ENCODE peak calls at places on chromosomes 7 and 10, in five cellular contexts. I is suprapubic skin, U is transverse colon, A is stomach, W is HepG2. N is an unnamed sample.

GRCh38 chr10:86580549-86580886 is 58.9 kb upstream of the WAPL start:
- DNase-seq in I (no peak), U (no peak), A (no peak), W (no peak), N (no peak)

GRCh38 chr7:38276096-38276857 is 2.8 kb upstream of the TARP start:
- DNase-seq in I (no peak), U (no peak), A (no peak), W (no peak), N (no peak)

GRCh38 chr7:32301427-32301826 is 188.8 kb downstream of the LSM5 start:
- DNase-seq in I (no peak), U (no peak), A (no peak), W (no peak), N (no peak)

GRCh38 chr7:22564511-22565045 is 64.6 kb upstream of the STEAP1B start:
- DNase-seq in I (no peak), U (no peak), A (no peak), W (no peak), N (no peak)

GRCh38 chr7:150340875-150341262 is 560 bp downstream of the RARRES2 start:
- DNase-seq in I (no peak), U (no peak), A (no peak), W (no peak), N (no peak)

GRCh38 chr10:4022473-4022872 is 237.5 kb upstream of the KLF6 start:
- DNase-seq in I (no peak), U (no peak), A (no peak), W (no peak), N (no peak)

GRCh38 chr10:79012567-79012966 is 56.2 kb upstream of the ZMIZ1 start:
- DNase-seq in I (no peak), U (no peak), A (no peak), W (no peak), N (no peak)

GRCh38 chr7:39838326-39838725 is 111.7 kb upstream of the CDK13 start:
- DNase-seq in I (no peak), U (peak), A (no peak), W (no peak), N (no peak)

GRCh38 chr7:129612112-129613015 is 844 bp downstream of the NRF1 start:
- DNase-seq in I (peak), U (peak), A (peak), W (no peak), N (peak)

GRCh38 chr10:25393621-25394020 is 218.8 kb downstream of the GPR158 start:
- DNase-seq in I (no peak), U (no peak), A (no peak), W (no peak), N (no peak)

GRCh38 chr7:28865494-28866257 is 92.5 kb downstream of the TRIL start:
- DNase-seq in I (no peak), U (no peak), A (no peak), W (no peak), N (no peak)

GRCh38 chr10:60441515-60441914 is 51.8 kb upstream of the ANK3 start:
- DNase-seq in I (no peak), U (no peak), A (no peak), W (peak), N (no peak)

GRCh38 chr10:8043569-8044306 is 10.8 kb upstream of the GATA3 start:
- DNase-seq in I (no peak), U (no peak), A (no peak), W (no peak), N (no peak)

GRCh38 chr7:18020138-18020715 is 7.4 kb downstream of the PRPS1L1 start:
- DNase-seq in I (no peak), U (no peak), A (no peak), W (peak), N (no peak)

GRCh38 chr10:124745678-124746077 is 1.5 kb upstream of the FAM53B start:
- DNase-seq in I (no peak), U (no peak), A (no peak), W (peak), N (no peak)

GRCh38 chr7:114243019-114243507 is 171.6 kb upstream of the FOXP2 start:
- DNase-seq in I (no peak), U (no peak), A (no peak), W (no peak), N (no peak)

GRCh38 chr7:101816499-101817030 is 861 bp upstream of the CUX1 start:
- DNase-seq in I (peak), U (peak), A (peak), W (no peak), N (peak)

GRCh38 chr7:50348469-50349162 is 44.1 kb downstream of the IKZF1 start:
- DNase-seq in I (no peak), U (no peak), A (no peak), W (no peak), N (no peak)

GRCh38 chr7:50351267-50351666 is 46.8 kb downstream of the IKZF1 start:
- DNase-seq in I (no peak), U (no peak), A (no peak), W (no peak), N (no peak)

GRCh38 chr7:50349399-50349798 is 44.9 kb downstream of the IKZF1 start:
- DNase-seq in I (no peak), U (no peak), A (no peak), W (no peak), N (no peak)

GRCh38 chr7:50352282-50352681 is 47.8 kb downstream of the IKZF1 start:
- DNase-seq in I (no peak), U (no peak), A (no peak), W (no peak), N (no peak)

DNA sequence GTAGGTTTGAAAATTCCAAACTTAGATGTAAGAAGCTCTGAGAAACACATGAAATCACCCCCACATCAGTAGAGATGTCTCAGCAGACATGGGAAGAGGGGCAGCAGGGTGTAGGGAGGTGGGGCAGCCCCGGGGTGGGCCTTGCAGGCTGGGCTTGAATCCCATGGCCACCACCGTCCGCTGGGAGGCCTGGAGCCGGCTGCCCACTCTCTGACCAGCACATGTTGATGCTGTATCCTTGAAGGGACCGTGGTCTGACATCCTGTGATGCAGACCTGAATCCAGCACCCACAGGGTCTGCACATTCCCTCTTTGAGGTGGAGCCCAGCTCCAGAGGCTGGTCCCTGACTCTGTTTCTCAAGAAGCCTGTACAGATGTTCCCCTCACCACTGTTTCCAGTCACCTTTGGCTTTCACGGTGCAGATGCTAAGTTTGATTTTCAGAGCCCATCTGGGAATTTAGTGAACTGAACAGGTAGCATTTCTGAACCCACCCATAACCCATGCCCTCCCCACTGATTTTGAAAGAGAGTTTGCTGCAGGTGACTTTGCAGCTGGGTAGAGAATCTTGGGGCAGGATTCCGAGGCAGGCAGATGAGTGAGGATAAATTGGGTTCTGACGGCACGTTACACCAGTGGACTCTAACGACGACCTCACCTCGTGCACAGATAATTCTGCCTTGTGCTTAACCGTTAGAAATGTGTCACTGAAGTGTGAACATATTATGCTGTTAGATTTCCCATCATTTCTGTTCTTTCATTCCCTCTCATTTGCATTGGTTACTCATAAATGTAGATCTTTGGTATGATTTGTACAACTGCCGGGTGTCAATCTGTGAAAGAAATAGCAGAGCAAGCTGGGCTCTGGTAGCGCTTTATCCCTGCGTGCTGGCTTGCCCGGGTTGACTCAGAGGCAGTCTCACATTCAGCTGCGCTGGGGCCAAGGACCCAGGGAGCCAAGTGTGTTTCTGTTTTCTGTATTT is 45.7 kb downstream of the IKZF1 start:
- DNase-seq in I (no peak), U (no peak), A (no peak), W (no peak), N (peak)
- TF ChIP-seq POLR2A in I (no peak), U (peak), A (no peak), W (no peak), N (no peak)

GRCh38 chr7:100093498-100093897 is 4.7 kb downstream of the COPS6 start:
- DNase-seq in I (no peak), U (no peak), A (no peak), W (no peak), N (no peak)

GRCh38 chr7:100093054-100093453 is 4.3 kb downstream of the COPS6 start:
- DNase-seq in I (no peak), U (no peak), A (no peak), W (no peak), N (no peak)

GRCh38 chr7:100093925-100094486 is 5.2 kb downstream of the COPS6 start:
- DNase-seq in I (no peak), U (no peak), A (no peak), W (no peak), N (no peak)

GRCh38 chr7:100095289-100095688 is 5.9 kb downstream of the MCM7 start:
- DNase-seq in I (no peak), U (no peak), A (no peak), W (no peak), N (no peak)

GRCh38 chr7:100095704-100096103 is 5.5 kb downstream of the MCM7 start:
- DNase-seq in I (no peak), U (no peak), A (no peak), W (no peak), N (no peak)
- TF ChIP-seq POLR2AphosphoS5 in I (no peak), U (no peak), A (no peak), W (no peak), N (no peak)

GRCh38 chr10:88243202-88243744 is 339.8 kb downstream of the RNLS start:
- DNase-seq in I (no peak), U (no peak), A (no peak), W (no peak), N (no peak)

GRCh38 chr10:88236121-88236743 is 346.9 kb downstream of the RNLS start:
- DNase-seq in I (no peak), U (peak), A (peak), W (no peak), N (no peak)

GRCh38 chr10:88238515-88238914 is 344.6 kb downstream of the RNLS start:
- DNase-seq in I (no peak), U (no peak), A (no peak), W (no peak), N (no peak)

GRCh38 chr10:88241501-88241900 is 341.6 kb downstream of the RNLS start:
- DNase-seq in I (no peak), U (no peak), A (no peak), W (no peak), N (no peak)

GRCh38 chr10:88239212-88239611 is 343.9 kb downstream of the RNLS start:
- DNase-seq in I (no peak), U (no peak), A (no peak), W (no peak), N (no peak)
- H3K4me3 ChIP-seq in I (no peak), U (no peak), A (no peak), W (no peak), N (no peak)

DNA sequence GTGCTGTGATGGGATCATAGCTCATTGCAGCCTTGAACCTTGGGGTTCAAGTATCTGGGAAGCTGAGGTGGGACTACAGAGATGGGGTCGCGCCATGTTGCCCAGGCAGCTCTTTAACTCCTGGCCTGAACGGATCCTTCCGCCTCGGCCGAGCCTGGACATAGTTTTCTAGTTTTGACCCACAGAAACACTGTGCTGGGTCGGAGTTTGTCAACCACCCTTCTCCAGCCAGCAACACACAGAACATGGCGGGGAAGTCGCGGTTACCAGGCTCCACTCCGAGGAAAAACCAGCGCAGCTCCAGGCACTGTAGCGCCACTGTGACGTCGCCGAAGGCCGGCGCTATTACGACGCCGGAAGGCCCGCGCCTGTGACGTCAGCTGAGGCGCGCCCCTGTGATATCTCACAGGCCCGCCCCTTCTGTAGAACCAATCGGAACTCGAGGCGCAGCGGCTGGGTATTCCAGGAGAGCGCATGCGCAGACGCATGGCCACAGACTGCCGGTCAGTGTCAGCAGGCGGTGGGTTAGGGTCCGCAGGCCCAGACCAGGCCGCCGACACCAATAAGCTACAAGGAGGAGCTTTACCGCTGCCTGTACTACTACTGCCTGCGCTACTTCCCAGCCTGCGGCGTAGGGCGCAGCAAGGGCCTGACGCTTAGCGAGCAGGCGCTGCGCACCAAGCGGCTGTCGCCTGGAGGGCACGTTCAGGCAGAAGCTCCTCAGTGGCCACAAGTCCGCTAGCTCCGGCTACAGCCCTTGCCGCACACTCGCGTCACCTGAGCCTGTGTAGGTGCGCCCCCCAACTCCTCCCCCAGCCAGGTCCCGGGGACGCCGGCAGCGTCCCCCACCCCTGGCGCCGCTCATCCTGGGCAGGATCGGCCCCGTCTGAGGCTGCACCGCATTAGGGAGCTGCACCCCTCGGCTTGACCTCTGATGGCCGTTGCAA is 135.2 kb upstream of the KCTD7 start:
- DNase-seq in I (peak), U (peak), A (peak), W (peak), N (peak)
- TF ChIP-seq POLR2A in I (peak), U (peak), A (no peak), W (peak), N (peak)